ENCODE peak calls at places on chromosomes 16 and 17, in ten cellular contexts. V is AG10803; F is endothelial cell of umbilical vein; G is colonic mucosa; D is adrenal gland; W is naive thymus-derived CD4-positive, alpha-beta T cell; I is fibroblast of mammary gland; Z is BJ; E is skeletal muscle cell; L is gastrocnemius medialis. C is an unnamed sample.

GRCh38 chr17:45413498-45413923 is 19.2 kb downstream of the ARHGAP27 start:
- DNase-seq in V (no peak), F (no peak), G (peak), D (peak), W (no peak), I (no peak), Z (no peak), E (no peak), L (peak), C (peak)

GRCh38 chr17:1871743-1872142 is 41.9 kb downstream of the RPA1 start:
- DNase-seq in V (no peak), F (no peak), G (no peak), D (no peak), W (peak), I (no peak), Z (no peak), E (no peak), L (no peak), C (no peak)

GRCh38 chr16:17447273-17447672 is 23.5 kb downstream of the XYLT1 start:
- DNase-seq in V (no peak), F (no peak), G (no peak), D (no peak), W (no peak), I (no peak), Z (no peak), E (no peak), L (no peak), C (peak)

GRCh38 chr17:14158707-14159106 is 78.0 kb downstream of the CDRT15 start:
- DNase-seq in V (no peak), F (no peak), G (no peak), D (no peak), W (no peak), I (no peak), Z (no peak), E (no peak), L (no peak), C (no peak)

GRCh38 chr16:27318399-27319256 is 4.9 kb downstream of the IL4R start:
- DNase-seq in V (peak), F (no peak), G (peak), D (peak), W (peak), I (no peak), Z (no peak), E (peak), L (peak), C (peak)

GRCh38 chr17:16027708-16028584 is 28.3 kb downstream of the TTC19 start:
- DNase-seq in V (peak), F (peak), G (no peak), D (peak), W (no peak), I (peak), Z (peak), E (peak), L (peak), C (no peak)

GRCh38 chr17:17511971-17512858 is 16.0 kb upstream of the RASD1 start:
- DNase-seq in V (peak), F (no peak), G (no peak), D (peak), W (no peak), I (peak), Z (peak), E (peak), L (peak), C (no peak)

GRCh38 chr17:17043668-17044226 is 1.5 kb downstream of the MPRIP start:
- DNase-seq in V (no peak), F (peak), G (peak), D (no peak), W (no peak), I (peak), Z (no peak), E (no peak), L (peak), C (peak)

GRCh38 chr16:67092227-67092626 is 17.5 kb upstream of the PHAF1 start:
- DNase-seq in V (peak), F (no peak), G (no peak), D (no peak), W (no peak), I (peak), Z (peak), E (peak), L (no peak), C (no peak)

GRCh38 chr17:44205962-44206824 is 6.5 kb upstream of the ATXN7L3 start:
- DNase-seq in V (no peak), F (no peak), G (no peak), D (no peak), W (no peak), I (no peak), Z (no peak), E (no peak), L (no peak), C (no peak)

GRCh38 chr17:3535253-3535995 is 22.2 kb downstream of the TRPV3 start:
- DNase-seq in V (peak), F (peak), G (peak), D (peak), W (peak), I (peak), Z (no peak), E (no peak), L (peak), C (no peak)

GRCh38 chr16:56319391-56319790 is 106.0 kb downstream of the AMFR start:
- DNase-seq in V (no peak), F (no peak), G (no peak), D (no peak), W (no peak), I (no peak), Z (no peak), E (no peak), L (no peak), C (no peak)

GRCh38 chr16:72284042-72284789 is 112.3 kb upstream of the PMFBP1 start:
- DNase-seq in V (no peak), F (no peak), G (no peak), D (no peak), W (no peak), I (no peak), Z (no peak), E (no peak), L (no peak), C (no peak)

GRCh38 chr16:68885321-68885720 is 42.0 kb downstream of the TANGO6 start:
- DNase-seq in V (no peak), F (no peak), G (no peak), D (no peak), W (no peak), I (no peak), Z (no peak), E (no peak), L (no peak), C (no peak)

GRCh38 chr16:11670171-11671131 is 2.2 kb downstream of the SNN start:
- DNase-seq in V (no peak), F (no peak), G (no peak), D (no peak), W (peak), I (no peak), Z (no peak), E (no peak), L (peak), C (no peak)
- H3K4me3 ChIP-seq in V (no peak), F (no peak), G (no peak), D (no peak), W (peak), I (no peak), Z (no peak), E (no peak), L (peak), C (peak)

GRCh38 chr17:49849711-49850610 is 2.1 kb upstream of the TAC4 start:
- DNase-seq in V (no peak), F (no peak), G (no peak), D (no peak), W (no peak), I (no peak), Z (no peak), E (no peak), L (no peak), C (no peak)
- H3K4me3 ChIP-seq in V (no peak), F (no peak), G (no peak), D (no peak), W (peak), I (no peak), Z (no peak), E (no peak), L (no peak), C (no peak)

GRCh38 chr17:39667262-39668140 is 752 bp upstream of the PNMT start:
- DNase-seq in V (no peak), F (no peak), G (no peak), D (peak), W (no peak), I (no peak), Z (no peak), E (no peak), L (peak), C (peak)
- H3K4me3 ChIP-seq in V (no peak), F (no peak), G (peak), D (no peak), W (no peak), I (no peak), Z (no peak), E (no peak), L (peak), C (peak)

DNA sequence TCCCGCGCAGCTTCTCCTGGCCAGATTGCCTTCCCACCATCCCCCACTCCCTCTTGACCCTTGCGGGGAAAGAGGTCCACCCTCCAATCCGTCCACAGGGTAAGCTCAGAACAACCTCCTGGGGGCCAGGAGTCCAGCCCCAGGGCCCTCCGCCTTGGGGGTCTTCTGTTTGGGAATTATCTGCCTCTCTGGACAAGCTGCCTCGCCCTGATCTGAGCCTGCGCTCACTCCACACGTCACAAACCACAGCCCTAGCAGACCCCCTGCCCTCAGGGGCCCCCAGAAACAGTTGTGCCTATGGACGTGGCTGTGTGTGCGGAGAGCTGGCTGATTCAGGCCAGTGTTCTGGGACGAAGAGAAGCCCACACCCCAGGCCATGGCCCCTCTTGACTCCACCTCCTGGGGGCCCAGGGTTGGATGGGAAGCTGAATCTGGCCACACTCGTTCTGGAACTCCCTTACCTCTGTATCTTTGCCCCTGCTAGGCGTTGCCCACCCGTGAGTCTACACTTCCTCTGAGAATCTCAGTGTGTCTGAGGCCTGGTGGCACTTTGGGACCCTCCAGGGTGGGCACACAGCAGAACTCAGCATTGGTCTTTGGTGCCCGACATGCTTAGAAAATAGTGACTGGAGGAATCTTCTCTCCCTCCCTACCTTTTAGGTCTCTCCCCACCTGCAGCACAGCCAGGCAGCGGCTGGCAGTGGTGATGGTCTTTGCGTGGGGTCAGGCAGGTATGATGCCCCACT is 119.9 kb upstream of the SMURF2 start:
- DNase-seq in V (no peak), F (no peak), G (peak), D (no peak), W (no peak), I (no peak), Z (no peak), E (no peak), L (no peak), C (no peak)
- H3K4me3 ChIP-seq in V (no peak), F (peak), G (peak), D (no peak), W (peak), I (no peak), Z (no peak), E (no peak), L (peak), C (no peak)

DNA sequence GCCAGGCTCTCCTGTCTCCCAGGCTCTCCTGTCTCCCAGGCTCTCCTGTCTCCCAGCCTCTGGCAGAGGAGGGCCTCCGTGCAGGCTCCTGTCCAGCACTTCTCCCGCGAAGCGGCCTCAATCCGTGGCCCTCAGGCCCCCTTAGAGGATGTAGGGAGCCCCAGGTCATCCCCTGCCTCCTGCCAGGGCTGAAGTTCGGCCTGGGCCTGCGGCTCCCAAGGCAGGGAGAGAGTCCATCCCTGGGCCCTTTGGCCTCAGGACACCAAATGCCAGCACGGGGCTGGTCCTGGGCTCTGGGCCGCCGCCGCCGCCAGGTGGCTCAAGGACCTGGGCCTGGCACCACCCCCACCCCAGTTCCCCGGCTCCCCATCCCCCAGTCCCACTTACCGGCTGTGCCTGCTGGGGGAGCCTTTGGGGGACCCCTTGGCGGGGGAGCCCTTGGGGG is 370 bp downstream of the EVPL start:
- DNase-seq in V (no peak), F (no peak), G (no peak), D (no peak), W (no peak), I (no peak), Z (no peak), E (no peak), L (no peak), C (no peak)
- H3K4me3 ChIP-seq in V (no peak), F (no peak), G (peak), D (no peak), W (no peak), I (no peak), Z (no peak), E (no peak), L (no peak), C (no peak)

GRCh38 chr16:7602424-7602935 is 269.8 kb downstream of the RBFOX1 start:
- DNase-seq in V (no peak), F (no peak), G (no peak), D (no peak), W (no peak), I (no peak), Z (no peak), E (no peak), L (no peak), C (no peak)
- H3K4me3 ChIP-seq in V (no peak), F (no peak), G (no peak), D (no peak), W (no peak), I (no peak), Z (no peak), E (no peak), L (no peak), C (no peak)

GRCh38 chr16:79768594-79768993 is 168.1 kb upstream of the MAF start:
- DNase-seq in V (no peak), F (no peak), G (peak), D (no peak), W (no peak), I (no peak), Z (no peak), E (no peak), L (no peak), C (no peak)
- H3K4me3 ChIP-seq in V (peak), F (no peak), G (peak), D (no peak), W (no peak), I (no peak), Z (no peak), E (no peak), L (peak), C (peak)